ENCODE peak calls at places on chromosomes 11 and 22, in eight cellular contexts. P is cardiac fibroblast, J is fibroblast of mammary gland, F is fibroblast of the aortic adventitia, D is dorsolateral prefrontal cortex, C is lower leg skin, L is A673, K is endodermal cell. U is an unnamed sample.

GRCh38 chr11:76095891-76096290 is 110.4 kb downstream of the WNT11 start:
- DNase-seq in J (no peak), K (no peak), L (no peak), F (no peak), D (no peak), P (no peak), C (no peak), U (no peak)

GRCh38 chr11:1232328-1233321 is 9.8 kb downstream of the MUC5B start:
- DNase-seq in D (no peak), P (no peak), C (no peak), K (peak; percentile 36), L (no peak), J (no peak), F (no peak), U (no peak)

GRCh38 chr11:33310720-33311500 is 53.7 kb downstream of the HIPK3 start:
- DNase-seq in C (no peak), D (no peak), K (no peak), L (no peak), P (no peak), F (no peak), J (no peak), U (no peak)

GRCh38 chr22:17970205-17970708 is 54.1 kb downstream of the MICAL3 start:
- DNase-seq in K (no peak), D (no peak), J (peak; percentile 47), C (no peak), P (peak; percentile 31), L (peak; percentile 50), F (no peak), U (no peak)

GRCh38 chr22:32804036-32804435 is 2.5 kb downstream of the TIMP3 start:
- DNase-seq in K (no peak), J (peak; percentile 74), L (no peak), P (peak; percentile 51), C (no peak), D (no peak), F (peak; percentile 78), U (no peak)

GRCh38 chr11:30203850-30204249 is 27.0 kb upstream of the FSHB start:
- DNase-seq in L (no peak), D (no peak), J (no peak), K (no peak), F (no peak), P (no peak), C (no peak), U (no peak)

GRCh38 chr11:128830290-128830813 is 36.7 kb downstream of the KCNJ1 start:
- DNase-seq in C (no peak), P (no peak), D (no peak), L (no peak), J (no peak), K (no peak), F (no peak), U (no peak)

GRCh38 chr11:95542868-95543551 is 246.6 kb downstream of the FAM76B start:
- DNase-seq in K (no peak), F (no peak), J (no peak), C (no peak), L (no peak), D (no peak), P (no peak), U (no peak)

GRCh38 chr11:58616594-58616993 is 5.9 kb upstream of the CNTF start:
- DNase-seq in L (peak; percentile 50), F (peak; percentile 90), K (no peak), P (peak; percentile 89), D (no peak), C (peak; percentile 81), J (peak; percentile 96), U (no peak)

GRCh38 chr11:59614277-59615131 is 1.1 kb downstream of the OSBP start:
- DNase-seq in P (peak; percentile 20), C (no peak), L (peak; percentile 15), J (peak; percentile 16), K (no peak), D (no peak), F (peak; percentile 14), U (no peak)

GRCh38 chr11:93741882-93742226 is 382 bp downstream of the C11orf54 start:
- DNase-seq in K (no peak), J (peak; percentile 63), P (peak; percentile 66), F (peak; percentile 68), C (no peak), D (peak; percentile 32), L (no peak), U (no peak)

GRCh38 chr11:12842933-12843636 is 166.0 kb upstream of the RASSF10 start:
- DNase-seq in K (no peak), L (peak; percentile 93), F (peak; percentile 98), D (no peak), C (no peak), J (peak; percentile 48), P (peak; percentile 86), U (no peak)

GRCh38 chr22:22811016-22812009 is 76.3 kb upstream of the IGLL5 start:
- DNase-seq in D (no peak), F (no peak), C (no peak), P (no peak), K (no peak), J (no peak), L (no peak), U (no peak)

GRCh38 chr11:132911186-132911585 is 621.1 kb downstream of the OPCML start:
- DNase-seq in D (no peak), J (no peak), K (no peak), F (peak; percentile 2), L (peak; percentile 88), P (peak; percentile 79), C (no peak), U (no peak)

GRCh38 chr11:92266821-92267220 is 42.2 kb downstream of the FAT3 start:
- DNase-seq in F (no peak), D (no peak), C (no peak), J (no peak), P (no peak), L (no peak), K (no peak), U (no peak)

GRCh38 chr11:122180435-122180834 is 64.4 kb upstream of the BLID start:
- DNase-seq in D (no peak), L (peak; percentile 82), J (peak; percentile 100), P (peak; percentile 84), K (no peak), C (no peak), F (peak; percentile 97), U (no peak)

GRCh38 chr11:67119577-67120391 is 721 bp downstream of the KDM2A start:
- DNase-seq in D (peak; percentile 33), P (peak; percentile 14), L (peak; percentile 26), J (no peak), C (peak; percentile 20), K (peak; percentile 61), F (no peak), U (peak; percentile 55)

GRCh38 chr11:116727990-116728389 is 44.8 kb downstream of the BUD13 start:
- DNase-seq in D (no peak), C (no peak), K (no peak), P (no peak), L (no peak), F (no peak), J (no peak), U (no peak)
- TF ChIP-seq CTCF in D (no peak), C (no peak), K (no peak), P (no peak), L (no peak), F (no peak), J (no peak), U (no peak)

GRCh38 chr11:8601376-8602133 is 7.5 kb upstream of the STK33 start:
- DNase-seq in P (peak; percentile 27), D (no peak), C (no peak), F (no peak), L (no peak), K (no peak), J (no peak), U (no peak)
- TF ChIP-seq CTCF in P (no peak), D (no peak), C (no peak), F (no peak), L (no peak), K (no peak), J (no peak), U (no peak)

GRCh38 chr11:61609970-61610347 is 29.1 kb upstream of the SYT7 start:
- DNase-seq in K (peak; percentile 88), P (no peak), D (no peak), F (no peak), J (no peak), L (peak; percentile 85), C (no peak), U (no peak)
- TF ChIP-seq CTCF in K (peak; percentile 74), P (peak; percentile 11), D (no peak), F (peak; percentile 15), J (peak; percentile 12), L (peak; percentile 51), C (no peak), U (no peak)

GRCh38 chr11:11786771-11787170 is 55.0 kb upstream of the USP47 start:
- DNase-seq in D (no peak), L (peak; percentile 22), P (peak; percentile 43), J (peak; percentile 46), C (no peak), K (peak; percentile 63), F (peak; percentile 43), U (no peak)
- TF ChIP-seq CTCF in D (peak; percentile 40), L (peak; percentile 46), P (peak; percentile 51), J (peak; percentile 66), C (no peak), K (peak; percentile 77), F (peak; percentile 68), U (no peak)

GRCh38 chr11:62190011-62190410 is at the start of gene SCGB1D1:
- DNase-seq in C (no peak), J (no peak), K (peak; percentile 28), F (no peak), L (no peak), P (no peak), D (no peak), U (no peak)

GRCh38 chr11:62201376-62201775 is 7.1 kb upstream of the SCGB2A1 start:
- DNase-seq in F (no peak), K (no peak), C (no peak), L (no peak), D (no peak), J (no peak), P (no peak), U (no peak)

GRCh38 chr11:62193954-62194353 is 3.9 kb downstream of the SCGB1D1 start:
- DNase-seq in K (peak; percentile 84), J (no peak), P (no peak), D (no peak), F (no peak), C (no peak), L (peak; percentile 22), U (no peak)

GRCh38 chr11:62195945-62196344 is 5.9 kb downstream of the SCGB1D1 start:
- DNase-seq in P (no peak), D (no peak), J (no peak), L (no peak), F (no peak), C (no peak), K (no peak), U (no peak)
- TF ChIP-seq CTCF in P (no peak), D (no peak), J (no peak), L (no peak), F (no peak), C (no peak), K (peak; percentile 37), U (no peak)